ENCODE peak calls at places on chromosomes 16 and 17, in nine cellular contexts. J is HFF-Myc, S is choroid plexus epithelial cell, E is putamen, D is cardiac fibroblast, I is neural progenitor cell, O is fibroblast of the conjunctiva, T is fibroblast of lung, H is NCI-H446. P is an unnamed sample.
A peak's percentile ranks its signal among the peaks of the same experiment; 100 is the strongest.

GRCh38 chr17:31739300-31739699 is 119.7 kb downstream of the COPRS start:
- DNase-seq in J (no peak), S (peak; percentile 30), E (no peak), D (peak; percentile 65), I (no peak), O (peak; percentile 37), T (peak; percentile 94), H (peak; percentile 7), P (no peak)

GRCh38 chr16:86410076-86410475 is 100.3 kb upstream of the FOXF1 start:
- DNase-seq in J (no peak), S (no peak), E (no peak), D (no peak), I (no peak), O (no peak), T (peak; percentile 33), H (no peak), P (no peak)

GRCh38 chr17:8426094-8426720 is 9.5 kb upstream of the NDEL1 start:
- DNase-seq in J (no peak), S (no peak), E (no peak), D (no peak), I (no peak), O (no peak), T (no peak), H (no peak), P (no peak)

GRCh38 chr16:70700101-70701020 is 14.5 kb upstream of the MTSS2 start:
- DNase-seq in J (no peak), S (no peak), E (peak; percentile 76), D (no peak), I (no peak), O (no peak), T (no peak), H (peak; percentile 9), P (peak; percentile 16)

GRCh38 chr17:1201132-1201702 is 21.4 kb upstream of the ABR start:
- DNase-seq in J (no peak), S (no peak), E (no peak), D (no peak), I (no peak), O (no peak), T (no peak), H (no peak), P (no peak)

GRCh38 chr16:85829751-85830445 is 30.4 kb downstream of the COX4I1 start:
- DNase-seq in J (no peak), S (no peak), E (no peak), D (no peak), I (no peak), O (no peak), T (no peak), H (no peak), P (no peak)

GRCh38 chr17:7405413-7405881 is 1.6 kb upstream of the TMEM256 start:
- DNase-seq in J (no peak), S (no peak), E (peak; percentile 42), D (no peak), I (peak; percentile 70), O (no peak), T (no peak), H (no peak), P (no peak)

GRCh38 chr17:79952265-79952877 is 83.3 kb downstream of the TBC1D16 start:
- DNase-seq in J (no peak), S (no peak), E (no peak), D (no peak), I (no peak), O (no peak), T (no peak), H (no peak), P (no peak)

GRCh38 chr16:90050969-90051368 is 26.2 kb downstream of the PRDM7 start:
- DNase-seq in J (no peak), S (no peak), E (no peak), D (no peak), I (no peak), O (no peak), T (no peak), H (no peak), P (no peak)